ENCODE peak calls at places on chromosome 18, in six cellular contexts. F is dermis blood vessel endothelial cell; V is non-pigmented ciliary epithelial cell; E is thoracic aorta; Q is NT2/D1; B is stimulated activated CD8-positive, alpha-beta memory T cell treated with anti-CD3 and anti-CD28 coated beads, Interleukin-2, amount 100 ng/mL, for 48 hours. U is an unnamed sample.

GRCh38 chr18:45248240-45248903 is 366.9 kb upstream of the SLC14A2 start:
- DNase-seq in F (no peak), V (peak; percentile 36), E (peak; percentile 41), Q (no peak), B (no peak), U (no peak)

GRCh38 chr18:10264260-10264659 is 190.2 kb upstream of the APCDD1 start:
- DNase-seq in F (no peak), V (no peak), E (no peak), Q (no peak), B (no peak), U (no peak)

GRCh38 chr18:49863769-49864615 is 50.7 kb upstream of the ACAA2 start:
- DNase-seq in F (no peak), V (no peak), E (no peak), Q (no peak), B (no peak), U (no peak)

GRCh38 chr18:46950064-46950656 is 32.8 kb downstream of the KATNAL2 start:
- DNase-seq in F (peak; percentile 55), V (no peak), E (no peak), Q (no peak), B (no peak), U (no peak)

GRCh38 chr18:48662021-48662661 is 123.3 kb downstream of the CTIF start:
- DNase-seq in F (no peak), V (no peak), E (no peak), Q (no peak), B (no peak), U (no peak)

GRCh38 chr18:13361422-13361821 is 142.9 kb downstream of the LDLRAD4 start:
- DNase-seq in F (no peak), V (no peak), E (no peak), Q (no peak), B (no peak), U (no peak)

GRCh38 chr18:50969448-50969847 is 1.6 kb downstream of the ELAC1 start:
- DNase-seq in F (no peak), V (no peak), E (no peak), Q (no peak), B (no peak), U (no peak)

GRCh38 chr18:28045176-28045810 is 131.6 kb downstream of the CDH2 start:
- DNase-seq in F (peak; percentile 90), V (peak; percentile 60), E (no peak), Q (no peak), B (no peak), U (no peak)

GRCh38 chr18:41320090-41320489 is 634.9 kb upstream of the PIK3C3 start:
- DNase-seq in F (no peak), V (no peak), E (no peak), Q (no peak), B (no peak), U (no peak)

GRCh38 chr18:40851014-40851429 is 1104.0 kb upstream of the PIK3C3 start:
- DNase-seq in F (no peak), V (no peak), E (no peak), Q (no peak), B (no peak), U (no peak)

GRCh38 chr18:24271381-24272331 is 126.0 kb downstream of the OSBPL1A start:
- DNase-seq in F (peak; percentile 83), V (peak; percentile 38), E (no peak), Q (peak; percentile 85), B (no peak), U (peak; percentile 50)

GRCh38 chr18:33152376-33152775 is 288.1 kb downstream of the CCDC178 start:
- DNase-seq in F (no peak), V (no peak), E (no peak), Q (no peak), B (no peak), U (no peak)

GRCh38 chr18:79975043-79975442 is 10.6 kb downstream of the HSBP1L1 start:
- DNase-seq in F (no peak), V (no peak), E (no peak), Q (no peak), B (no peak), U (no peak)

GRCh38 chr18:41517142-41517541 is 437.9 kb upstream of the PIK3C3 start:
- DNase-seq in F (no peak), V (no peak), E (no peak), Q (no peak), B (no peak), U (no peak)

GRCh38 chr18:73509460-73509859 is 638.2 kb downstream of the FBXO15 start:
- DNase-seq in F (no peak), V (peak; percentile 11), E (no peak), Q (no peak), B (no peak), U (no peak)